ENCODE peak calls at places on chromosomes 13 and 19, in six cellular contexts. One of them, this sample, is unnamed.

GRCh38 chr19:1247747-1248453 is 483 bp upstream of the MIDN start:
- DNase-seq in colonic mucosa: peak
- DNase-seq in stimulated activated CD8-positive, alpha-beta memory T cell treated with anti-CD3 and anti-CD28 coated beads, Interleukin-2, amount 100 ng/mL, for 48 hours: peak
- DNase-seq in stimulated activated CD4-positive, alpha-beta T cell treated with anti-CD3 and anti-CD28 coated beads, TNF-alpha, amount 100 ng/mL, for 1 hour: no peak
- DNase-seq in NCI-H2107: no peak
- DNase-seq in activated CD8-positive, alpha-beta memory T cell treated with anti-CD3 and anti-CD28 coated beads for 24 hours: peak
- DNase-seq in this sample: peak

GRCh38 chr19:50399368-50399745 is 15.2 kb downstream of the POLD1 start:
- DNase-seq in colonic mucosa: no peak
- DNase-seq in stimulated activated CD8-positive, alpha-beta memory T cell treated with anti-CD3 and anti-CD28 coated beads, Interleukin-2, amount 100 ng/mL, for 48 hours: no peak
- DNase-seq in stimulated activated CD4-positive, alpha-beta T cell treated with anti-CD3 and anti-CD28 coated beads, TNF-alpha, amount 100 ng/mL, for 1 hour: no peak
- DNase-seq in NCI-H2107: no peak
- DNase-seq in activated CD8-positive, alpha-beta memory T cell treated with anti-CD3 and anti-CD28 coated beads for 24 hours: no peak
- DNase-seq in this sample: no peak

GRCh38 chr19:48102870-48103751 is 7.5 kb downstream of the PLA2G4C start:
- DNase-seq in colonic mucosa: peak
- DNase-seq in stimulated activated CD8-positive, alpha-beta memory T cell treated with anti-CD3 and anti-CD28 coated beads, Interleukin-2, amount 100 ng/mL, for 48 hours: no peak
- DNase-seq in stimulated activated CD4-positive, alpha-beta T cell treated with anti-CD3 and anti-CD28 coated beads, TNF-alpha, amount 100 ng/mL, for 1 hour: no peak
- DNase-seq in NCI-H2107: no peak
- DNase-seq in activated CD8-positive, alpha-beta memory T cell treated with anti-CD3 and anti-CD28 coated beads for 24 hours: no peak
- DNase-seq in this sample: peak

GRCh38 chr19:15184776-15185175 is 16.0 kb downstream of the NOTCH3 start:
- DNase-seq in colonic mucosa: no peak
- DNase-seq in stimulated activated CD8-positive, alpha-beta memory T cell treated with anti-CD3 and anti-CD28 coated beads, Interleukin-2, amount 100 ng/mL, for 48 hours: no peak
- DNase-seq in stimulated activated CD4-positive, alpha-beta T cell treated with anti-CD3 and anti-CD28 coated beads, TNF-alpha, amount 100 ng/mL, for 1 hour: no peak
- DNase-seq in NCI-H2107: no peak
- DNase-seq in activated CD8-positive, alpha-beta memory T cell treated with anti-CD3 and anti-CD28 coated beads for 24 hours: no peak
- DNase-seq in this sample: no peak

GRCh38 chr13:32432856-32433255 is 4.9 kb upstream of the N4BP2L1 start:
- DNase-seq in colonic mucosa: no peak
- DNase-seq in stimulated activated CD8-positive, alpha-beta memory T cell treated with anti-CD3 and anti-CD28 coated beads, Interleukin-2, amount 100 ng/mL, for 48 hours: no peak
- DNase-seq in stimulated activated CD4-positive, alpha-beta T cell treated with anti-CD3 and anti-CD28 coated beads, TNF-alpha, amount 100 ng/mL, for 1 hour: no peak
- DNase-seq in NCI-H2107: no peak
- DNase-seq in activated CD8-positive, alpha-beta memory T cell treated with anti-CD3 and anti-CD28 coated beads for 24 hours: no peak
- DNase-seq in this sample: no peak

GRCh38 chr19:29882719-29883105 is 59.3 kb upstream of the URI1 start:
- DNase-seq in colonic mucosa: no peak
- DNase-seq in stimulated activated CD8-positive, alpha-beta memory T cell treated with anti-CD3 and anti-CD28 coated beads, Interleukin-2, amount 100 ng/mL, for 48 hours: no peak
- DNase-seq in stimulated activated CD4-positive, alpha-beta T cell treated with anti-CD3 and anti-CD28 coated beads, TNF-alpha, amount 100 ng/mL, for 1 hour: no peak
- DNase-seq in NCI-H2107: no peak
- DNase-seq in activated CD8-positive, alpha-beta memory T cell treated with anti-CD3 and anti-CD28 coated beads for 24 hours: no peak
- DNase-seq in this sample: no peak

GRCh38 chr13:110845520-110845919 is 69.3 kb downstream of the ANKRD10 start:
- DNase-seq in colonic mucosa: no peak
- DNase-seq in stimulated activated CD8-positive, alpha-beta memory T cell treated with anti-CD3 and anti-CD28 coated beads, Interleukin-2, amount 100 ng/mL, for 48 hours: no peak
- DNase-seq in stimulated activated CD4-positive, alpha-beta T cell treated with anti-CD3 and anti-CD28 coated beads, TNF-alpha, amount 100 ng/mL, for 1 hour: no peak
- DNase-seq in NCI-H2107: no peak
- DNase-seq in activated CD8-positive, alpha-beta memory T cell treated with anti-CD3 and anti-CD28 coated beads for 24 hours: no peak
- DNase-seq in this sample: no peak

GRCh38 chr13:50894504-50894903 is 15.1 kb upstream of the RNASEH2B start:
- DNase-seq in colonic mucosa: no peak
- DNase-seq in stimulated activated CD8-positive, alpha-beta memory T cell treated with anti-CD3 and anti-CD28 coated beads, Interleukin-2, amount 100 ng/mL, for 48 hours: no peak
- DNase-seq in stimulated activated CD4-positive, alpha-beta T cell treated with anti-CD3 and anti-CD28 coated beads, TNF-alpha, amount 100 ng/mL, for 1 hour: no peak
- DNase-seq in NCI-H2107: no peak
- DNase-seq in activated CD8-positive, alpha-beta memory T cell treated with anti-CD3 and anti-CD28 coated beads for 24 hours: no peak
- DNase-seq in this sample: no peak

GRCh38 chr13:30673669-30674521 is 56.2 kb downstream of the USPL1 start:
- DNase-seq in colonic mucosa: peak
- DNase-seq in stimulated activated CD8-positive, alpha-beta memory T cell treated with anti-CD3 and anti-CD28 coated beads, Interleukin-2, amount 100 ng/mL, for 48 hours: peak
- DNase-seq in stimulated activated CD4-positive, alpha-beta T cell treated with anti-CD3 and anti-CD28 coated beads, TNF-alpha, amount 100 ng/mL, for 1 hour: peak
- DNase-seq in NCI-H2107: peak
- DNase-seq in activated CD8-positive, alpha-beta memory T cell treated with anti-CD3 and anti-CD28 coated beads for 24 hours: peak
- DNase-seq in this sample: peak

GRCh38 chr13:97855570-97855970 is 97.9 kb upstream of the IPO5 start:
- DNase-seq in colonic mucosa: peak
- DNase-seq in stimulated activated CD8-positive, alpha-beta memory T cell treated with anti-CD3 and anti-CD28 coated beads, Interleukin-2, amount 100 ng/mL, for 48 hours: no peak
- DNase-seq in stimulated activated CD4-positive, alpha-beta T cell treated with anti-CD3 and anti-CD28 coated beads, TNF-alpha, amount 100 ng/mL, for 1 hour: no peak
- DNase-seq in NCI-H2107: peak
- DNase-seq in activated CD8-positive, alpha-beta memory T cell treated with anti-CD3 and anti-CD28 coated beads for 24 hours: no peak
- DNase-seq in this sample: peak

This sample was measured in choroid plexus epithelial cell.